ENCODE peak calls at places on chromosome 21, in six cellular contexts. M is A549, B is K562, E is GM12878, W is SK-N-SH, H is H1. L is an unnamed sample.

GRCh38 chr21:28763809-28764418 is 228.8 kb downstream of the LTN1 start:
- DNase-seq in E (no peak), H (no peak), B (no peak), M (no peak), W (no peak), L (no peak)

GRCh38 chr21:42633858-42634257 is 19.6 kb upstream of the PDE9A start:
- DNase-seq in E (no peak), W (no peak), M (no peak), B (no peak), H (no peak), L (no peak)

GRCh38 chr21:27813750-27814149 is 846.9 kb upstream of the ADAMTS5 start:
- DNase-seq in W (no peak), B (no peak), M (no peak), E (no peak), H (no peak), L (no peak)

GRCh38 chr21:33584455-33584854 is 4.0 kb downstream of the DONSON start:
- DNase-seq in W (no peak), B (peak), E (no peak), H (no peak), M (no peak), L (no peak)

GRCh38 chr21:23890652-23891051 is 1716.6 kb downstream of the MRPL39 start:
- DNase-seq in M (no peak), B (peak), H (no peak), W (no peak), E (no peak), L (no peak)

GRCh38 chr21:26013964-26014363 is 156.6 kb downstream of the APP start:
- DNase-seq in M (no peak), H (no peak), B (no peak), E (no peak), W (no peak), L (no peak)

GRCh38 chr21:42248783-42249597 is 30.1 kb downstream of the ABCG1 start:
- DNase-seq in M (no peak), E (peak), H (no peak), B (no peak), W (no peak), L (no peak)

GRCh38 chr21:26843912-26844257 is 1.3 kb downstream of the ADAMTS1 start:
- DNase-seq in H (no peak), W (no peak), B (no peak), M (no peak), E (no peak), L (no peak)

GRCh38 chr21:42299324-42300044 is 15.7 kb downstream of the TFF3 start:
- DNase-seq in H (no peak), B (no peak), M (no peak), W (no peak), E (no peak), L (no peak)

GRCh38 chr21:43278766-43279577 is 110.2 kb downstream of the CRYAA start:
- DNase-seq in B (no peak), W (no peak), E (no peak), H (no peak), M (no peak), L (no peak)

GRCh38 chr21:42075686-42076471 is 4.8 kb downstream of the UMODL1 start:
- DNase-seq in H (no peak), W (no peak), B (no peak), M (no peak), E (no peak), L (no peak)

GRCh38 chr21:15730484-15731242 is 881 bp downstream of the USP25 start:
- DNase-seq in M (no peak), E (no peak), H (no peak), B (no peak), W (no peak), L (no peak)
- TF ChIP-seq CHD2 in M (no peak), E (no peak), H (no peak), B (no peak), W (no peak), L (no peak)

GRCh38 chr21:35170818-35171217 is 121.7 kb upstream of the RUNX1 start:
- DNase-seq in B (no peak), H (no peak), W (no peak), M (no peak), E (no peak), L (no peak)

GRCh38 chr21:35170244-35170756 is 121.2 kb upstream of the RUNX1 start:
- DNase-seq in M (no peak), B (no peak), E (no peak), W (no peak), H (no peak), L (no peak)

GRCh38 chr21:35171385-35171784 is 122.3 kb upstream of the RUNX1 start:
- DNase-seq in B (no peak), W (no peak), M (no peak), E (no peak), H (no peak), L (no peak)

GRCh38 chr21:35169574-35169973 is 120.5 kb upstream of the RUNX1 start:
- DNase-seq in E (no peak), H (no peak), M (no peak), B (no peak), W (no peak), L (no peak)

DNA sequence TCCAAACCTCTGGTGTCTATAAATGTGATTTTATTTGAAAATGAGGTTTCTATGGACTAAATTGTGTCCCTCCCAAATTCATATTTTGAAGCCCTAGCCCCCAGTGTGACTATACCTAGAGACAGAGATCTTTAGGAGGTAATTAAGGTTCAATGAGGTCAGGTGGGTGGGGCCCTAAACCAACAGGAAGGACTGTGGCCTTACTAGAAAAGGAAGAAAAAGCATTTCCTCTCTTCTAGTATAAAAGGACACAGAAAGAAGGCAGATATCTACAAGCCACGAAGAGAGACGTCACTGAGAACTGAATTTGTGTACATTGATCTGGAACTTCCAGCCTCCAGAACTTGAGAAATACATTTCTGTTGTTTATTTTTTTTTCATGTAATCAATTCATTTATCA is 123.1 kb upstream of the RUNX1 start:
- DNase-seq in H (no peak), M (no peak), B (no peak), E (no peak), W (no peak), L (no peak)
- TF ChIP-seq CHD2 in H (no peak), M (no peak), B (no peak), E (no peak), W (no peak), L (no peak)

GRCh38 chr21:39003982-39004775 is 179.1 kb downstream of the PSMG1 start:
- DNase-seq in M (no peak), B (peak), W (no peak), E (no peak), H (no peak), L (no peak)
- TF ChIP-seq CHD2 in M (no peak), B (no peak), W (no peak), E (no peak), H (no peak), L (no peak)

DNA sequence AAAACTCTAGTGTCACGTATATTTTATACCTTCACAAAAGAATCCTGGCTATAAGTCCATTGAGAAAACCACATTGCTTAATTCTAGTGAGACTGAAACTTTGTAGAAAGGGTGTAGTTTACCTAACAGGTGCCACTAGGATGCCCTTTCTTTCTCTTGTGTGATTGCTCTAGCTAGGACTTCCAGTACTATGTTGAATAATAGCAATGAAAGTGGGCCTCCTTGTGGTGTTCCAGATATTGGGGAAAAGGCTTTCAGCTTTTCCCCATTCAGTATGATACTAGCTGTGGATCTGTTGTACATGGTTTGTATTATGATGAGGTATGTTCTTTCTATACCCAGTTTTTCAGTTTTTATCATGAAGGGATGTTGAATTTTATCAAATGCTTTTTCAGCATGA is 39.7 kb upstream of the CHODL start:
- DNase-seq in M (no peak), B (no peak), W (no peak), H (no peak), E (no peak), L (no peak)
- TF ChIP-seq CHD2 in M (no peak), B (no peak), W (no peak), H (no peak), E (no peak), L (no peak)

GRCh38 chr21:44527156-44527982 is 12.6 kb downstream of the KRTAP10-1 start:
- DNase-seq in M (no peak), B (no peak), W (no peak), H (no peak), E (no peak), L (no peak)
- TF ChIP-seq CHD2 in M (no peak), B (no peak), W (no peak), H (no peak), E (no peak), L (no peak)

GRCh38 chr21:38082936-38083335 is 166.7 kb upstream of the KCNJ6 start:
- DNase-seq in E (no peak), H (no peak), B (no peak), W (no peak), M (no peak), L (no peak)
- TF ChIP-seq CHD2 in E (no peak), H (no peak), B (no peak), W (no peak), M (no peak), L (no peak)

DNA sequence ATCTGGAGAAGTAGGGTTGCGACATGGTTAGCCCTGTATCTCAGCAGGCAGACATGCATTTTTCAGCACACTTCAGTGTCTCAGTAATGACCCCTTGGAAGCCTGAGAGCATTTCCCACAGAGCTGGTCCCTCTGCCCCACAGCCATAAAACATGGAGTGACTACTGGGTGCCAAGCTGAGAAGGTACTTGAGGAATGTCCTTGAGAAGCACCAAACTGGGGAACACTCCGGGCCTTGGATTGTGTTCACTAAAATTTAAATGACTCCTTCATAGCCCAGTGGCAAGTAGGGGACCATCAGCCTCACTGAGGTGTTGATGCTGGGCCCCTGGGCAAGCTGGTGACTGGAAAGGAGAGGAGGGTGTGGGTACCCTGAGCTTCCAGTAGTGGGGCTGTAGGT is 54.7 kb downstream of the KCNJ6 start:
- DNase-seq in B (no peak), E (no peak), W (no peak), H (peak), M (no peak), L (no peak)
- TF ChIP-seq CHD2 in B (no peak), E (no peak), W (no peak), H (no peak), M (no peak), L (no peak)

GRCh38 chr21:46137908-46138307 is 17.5 kb downstream of the FTCD start:
- DNase-seq in B (no peak), E (no peak), W (no peak), M (no peak), H (no peak), L (no peak)
- TF ChIP-seq CHD2 in B (no peak), E (no peak), W (no peak), M (no peak), H (no peak), L (no peak)

DNA sequence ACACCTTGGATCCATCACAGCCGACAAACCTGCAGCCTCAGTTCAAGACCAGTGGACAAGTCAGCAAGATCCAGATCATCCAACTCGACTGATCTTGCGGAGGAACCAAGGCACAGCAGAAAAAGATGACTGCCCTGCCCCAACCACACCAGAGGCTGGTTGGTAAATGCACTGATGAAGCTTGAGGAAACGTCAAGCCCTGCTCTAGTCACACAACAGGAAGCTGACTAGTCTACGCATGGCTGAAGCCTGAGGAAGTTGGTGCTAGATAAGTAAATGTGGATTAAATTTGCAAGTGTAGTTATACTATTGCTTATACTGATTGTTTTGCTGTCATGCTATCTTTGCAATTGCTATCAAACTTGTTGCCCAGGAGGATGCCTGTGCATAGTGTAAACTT is 89.0 kb downstream of the LIPI start:
- DNase-seq in W (no peak), M (no peak), H (no peak), E (no peak), B (no peak), L (no peak)
- TF ChIP-seq CHD2 in W (no peak), M (no peak), H (no peak), E (no peak), B (no peak), L (no peak)

L was measured in HepG2.